ENCODE peak calls at places on chromosome 22, in five cellular contexts. One of them, this sample, is unnamed.

GRCh38 chr22:31079095-31079642 is 1.9 kb upstream of the SMTN start:
- DNase-seq in body of pancreas: peak
- DNase-seq in fibroblast of villous mesenchyme: no peak
- DNase-seq in cardiac fibroblast: no peak
- DNase-seq in choroid plexus epithelial cell: no peak
- DNase-seq in this sample: no peak

GRCh38 chr22:50723991-50724390 is 14.0 kb upstream of the ACR start:
- DNase-seq in choroid plexus epithelial cell: no peak
- DNase-seq in fibroblast of villous mesenchyme: no peak
- DNase-seq in body of pancreas: no peak
- DNase-seq in cardiac fibroblast: no peak
- DNase-seq in this sample: no peak

GRCh38 chr22:22771696-22772377 is 115.8 kb upstream of the IGLL5 start:
- DNase-seq in body of pancreas: no peak
- DNase-seq in cardiac fibroblast: no peak
- DNase-seq in fibroblast of villous mesenchyme: no peak
- DNase-seq in choroid plexus epithelial cell: no peak
- DNase-seq in this sample: no peak

GRCh38 chr22:20809538-20810185 is 35.7 kb downstream of the SERPIND1 start:
- DNase-seq in body of pancreas: no peak
- DNase-seq in cardiac fibroblast: no peak
- DNase-seq in fibroblast of villous mesenchyme: no peak
- DNase-seq in choroid plexus epithelial cell: no peak
- DNase-seq in this sample: no peak

GRCh38 chr22:17637490-17638181 is 921 bp upstream of the BCL2L13 start:
- DNase-seq in cardiac fibroblast: no peak
- DNase-seq in choroid plexus epithelial cell: no peak
- DNase-seq in body of pancreas: no peak
- DNase-seq in fibroblast of villous mesenchyme: no peak
- DNase-seq in this sample: no peak

GRCh38 chr22:20397498-20397897 is 3.5 kb downstream of the ZNF74 start:
- DNase-seq in choroid plexus epithelial cell: no peak
- DNase-seq in fibroblast of villous mesenchyme: no peak
- DNase-seq in body of pancreas: no peak
- DNase-seq in cardiac fibroblast: no peak
- DNase-seq in this sample: no peak

GRCh38 chr22:22106855-22107254 is 124.3 kb upstream of the TOP3B start:
- DNase-seq in choroid plexus epithelial cell: no peak
- DNase-seq in fibroblast of villous mesenchyme: no peak
- DNase-seq in cardiac fibroblast: no peak
- DNase-seq in body of pancreas: no peak
- DNase-seq in this sample: no peak

GRCh38 chr22:40220316-40221054 is 42.8 kb downstream of the TNRC6B start:
- DNase-seq in choroid plexus epithelial cell: no peak
- DNase-seq in body of pancreas: no peak
- DNase-seq in cardiac fibroblast: peak
- DNase-seq in fibroblast of villous mesenchyme: peak
- DNase-seq in this sample: no peak

GRCh38 chr22:22959147-22959827 is 71.7 kb downstream of the IGLL5 start:
- DNase-seq in cardiac fibroblast: peak
- DNase-seq in fibroblast of villous mesenchyme: peak
- DNase-seq in body of pancreas: peak
- DNase-seq in choroid plexus epithelial cell: peak
- DNase-seq in this sample: peak

GRCh38 chr22:50306753-50307749 is at the start of gene PLXNB2:
- DNase-seq in choroid plexus epithelial cell: peak
- DNase-seq in body of pancreas: peak
- DNase-seq in fibroblast of villous mesenchyme: peak
- DNase-seq in cardiac fibroblast: peak
- DNase-seq in this sample: no peak

GRCh38 chr22:36197601-36198146 is 3.9 kb downstream of the APOL4 start:
- DNase-seq in choroid plexus epithelial cell: no peak
- DNase-seq in body of pancreas: no peak
- DNase-seq in fibroblast of villous mesenchyme: peak
- DNase-seq in cardiac fibroblast: no peak
- DNase-seq in this sample: no peak

GRCh38 chr22:19689408-19689807 is 24.9 kb upstream of the SEPTIN5 start:
- DNase-seq in fibroblast of villous mesenchyme: no peak
- DNase-seq in choroid plexus epithelial cell: no peak
- DNase-seq in cardiac fibroblast: no peak
- DNase-seq in body of pancreas: no peak
- DNase-seq in this sample: no peak

GRCh38 chr22:20001082-20001638 is 15.5 kb downstream of the ARVCF start:
- DNase-seq in choroid plexus epithelial cell: peak
- DNase-seq in cardiac fibroblast: peak
- DNase-seq in fibroblast of villous mesenchyme: peak
- DNase-seq in body of pancreas: no peak
- DNase-seq in this sample: no peak

GRCh38 chr22:19097518-19097917 is 24.7 kb downstream of the DGCR2 start:
- DNase-seq in fibroblast of villous mesenchyme: no peak
- DNase-seq in cardiac fibroblast: no peak
- DNase-seq in choroid plexus epithelial cell: no peak
- DNase-seq in body of pancreas: peak
- DNase-seq in this sample: no peak

GRCh38 chr22:49554741-49555140 is 272.9 kb downstream of the BRD1 start:
- DNase-seq in fibroblast of villous mesenchyme: no peak
- DNase-seq in choroid plexus epithelial cell: no peak
- DNase-seq in cardiac fibroblast: no peak
- DNase-seq in body of pancreas: peak
- DNase-seq in this sample: no peak

GRCh38 chr22:50139843-50140415 is 30.6 kb upstream of the PANX2 start:
- DNase-seq in choroid plexus epithelial cell: no peak
- DNase-seq in fibroblast of villous mesenchyme: no peak
- DNase-seq in body of pancreas: no peak
- DNase-seq in cardiac fibroblast: peak
- DNase-seq in this sample: no peak

GRCh38 chr22:33971561-33971961 is 51.3 kb upstream of the LARGE1 start:
- DNase-seq in body of pancreas: no peak
- DNase-seq in cardiac fibroblast: peak
- DNase-seq in fibroblast of villous mesenchyme: no peak
- DNase-seq in choroid plexus epithelial cell: no peak
- DNase-seq in this sample: no peak

GRCh38 chr22:20229916-20230775 is 38.0 kb downstream of the RTN4R start:
- DNase-seq in fibroblast of villous mesenchyme: no peak
- DNase-seq in body of pancreas: peak
- DNase-seq in choroid plexus epithelial cell: no peak
- DNase-seq in cardiac fibroblast: no peak
- DNase-seq in this sample: no peak

GRCh38 chr22:35642305-35642741 is 5.9 kb upstream of the APOL6 start:
- DNase-seq in body of pancreas: no peak
- DNase-seq in cardiac fibroblast: no peak
- DNase-seq in fibroblast of villous mesenchyme: peak
- DNase-seq in choroid plexus epithelial cell: no peak
- DNase-seq in this sample: no peak

GRCh38 chr22:23237841-23238240 is 57.5 kb downstream of the BCR start:
- DNase-seq in cardiac fibroblast: no peak
- DNase-seq in choroid plexus epithelial cell: no peak
- DNase-seq in fibroblast of villous mesenchyme: no peak
- DNase-seq in body of pancreas: no peak
- DNase-seq in this sample: no peak

GRCh38 chr22:36009085-36009484 is 19.5 kb downstream of the RBFOX2 start:
- DNase-seq in fibroblast of villous mesenchyme: peak
- DNase-seq in body of pancreas: no peak
- DNase-seq in choroid plexus epithelial cell: peak
- DNase-seq in cardiac fibroblast: peak
- DNase-seq in this sample: no peak

GRCh38 chr22:35958334-35958733 is 70.3 kb downstream of the RBFOX2 start:
- DNase-seq in body of pancreas: no peak
- DNase-seq in choroid plexus epithelial cell: no peak
- DNase-seq in cardiac fibroblast: no peak
- DNase-seq in fibroblast of villous mesenchyme: no peak
- DNase-seq in this sample: no peak

GRCh38 chr22:19708323-19709011 is 5.8 kb upstream of the SEPTIN5 start:
- DNase-seq in cardiac fibroblast: no peak
- DNase-seq in body of pancreas: no peak
- DNase-seq in fibroblast of villous mesenchyme: no peak
- DNase-seq in choroid plexus epithelial cell: no peak
- DNase-seq in this sample: no peak

GRCh38 chr22:19707347-19708322 is 6.7 kb upstream of the SEPTIN5 start:
- DNase-seq in choroid plexus epithelial cell: no peak
- DNase-seq in body of pancreas: no peak
- DNase-seq in fibroblast of villous mesenchyme: no peak
- DNase-seq in cardiac fibroblast: no peak
- DNase-seq in this sample: no peak

GRCh38 chr22:17167486-17167885 is 8.4 kb upstream of the HDHD5 start:
- DNase-seq in cardiac fibroblast: no peak
- DNase-seq in body of pancreas: peak
- DNase-seq in choroid plexus epithelial cell: no peak
- DNase-seq in fibroblast of villous mesenchyme: no peak
- DNase-seq in this sample: no peak

GRCh38 chr22:39900306-39901227 is at the start of gene GRAP2:
- DNase-seq in body of pancreas: no peak
- DNase-seq in choroid plexus epithelial cell: no peak
- DNase-seq in cardiac fibroblast: no peak
- DNase-seq in fibroblast of villous mesenchyme: no peak
- DNase-seq in this sample: no peak

GRCh38 chr22:22923379-22923778 is 35.8 kb downstream of the IGLL5 start:
- DNase-seq in cardiac fibroblast: no peak
- DNase-seq in fibroblast of villous mesenchyme: no peak
- DNase-seq in body of pancreas: no peak
- DNase-seq in choroid plexus epithelial cell: no peak
- DNase-seq in this sample: no peak

GRCh38 chr22:31911565-31912401 is 32.6 kb upstream of the YWHAH start:
- DNase-seq in choroid plexus epithelial cell: no peak
- DNase-seq in cardiac fibroblast: peak
- DNase-seq in body of pancreas: no peak
- DNase-seq in fibroblast of villous mesenchyme: peak
- DNase-seq in this sample: no peak

GRCh38 chr22:33053323-33053722 is 4.9 kb downstream of the SYN3 start:
- DNase-seq in body of pancreas: no peak
- DNase-seq in choroid plexus epithelial cell: no peak
- DNase-seq in fibroblast of villous mesenchyme: no peak
- DNase-seq in cardiac fibroblast: no peak
- DNase-seq in this sample: no peak

GRCh38 chr22:23772315-23773246 is at the start of gene MMP11:
- DNase-seq in choroid plexus epithelial cell: no peak
- DNase-seq in fibroblast of villous mesenchyme: no peak
- DNase-seq in body of pancreas: peak
- DNase-seq in cardiac fibroblast: no peak
- DNase-seq in this sample: no peak

GRCh38 chr22:20578192-20578591 is 70.8 kb downstream of the MED15 start:
- DNase-seq in choroid plexus epithelial cell: no peak
- DNase-seq in cardiac fibroblast: no peak
- DNase-seq in fibroblast of villous mesenchyme: no peak
- DNase-seq in body of pancreas: peak
- DNase-seq in this sample: no peak

GRCh38 chr22:18974477-18975180 is 38.5 kb upstream of the PRODH start:
- DNase-seq in fibroblast of villous mesenchyme: no peak
- DNase-seq in choroid plexus epithelial cell: no peak
- DNase-seq in cardiac fibroblast: no peak
- DNase-seq in body of pancreas: no peak
- DNase-seq in this sample: no peak

GRCh38 chr22:30889996-30890480 is 78.5 kb downstream of the MORC2 start:
- DNase-seq in cardiac fibroblast: no peak
- DNase-seq in body of pancreas: no peak
- DNase-seq in fibroblast of villous mesenchyme: no peak
- DNase-seq in choroid plexus epithelial cell: no peak
- DNase-seq in this sample: no peak

GRCh38 chr22:20509344-20510047 is 2.1 kb downstream of the MED15 start:
- DNase-seq in choroid plexus epithelial cell: peak
- DNase-seq in fibroblast of villous mesenchyme: peak
- DNase-seq in body of pancreas: peak
- DNase-seq in cardiac fibroblast: peak
- DNase-seq in this sample: peak

GRCh38 chr22:42404266-42404665 is 27.9 kb downstream of the NFAM1 start:
- DNase-seq in cardiac fibroblast: no peak
- DNase-seq in body of pancreas: no peak
- DNase-seq in fibroblast of villous mesenchyme: no peak
- DNase-seq in choroid plexus epithelial cell: no peak
- DNase-seq in this sample: no peak

GRCh38 chr22:42400811-42401547 is 31.2 kb downstream of the NFAM1 start:
- DNase-seq in choroid plexus epithelial cell: no peak
- DNase-seq in cardiac fibroblast: no peak
- DNase-seq in fibroblast of villous mesenchyme: no peak
- DNase-seq in body of pancreas: no peak
- DNase-seq in this sample: no peak

GRCh38 chr22:42397332-42398246 is 34.6 kb downstream of the NFAM1 start:
- DNase-seq in body of pancreas: no peak
- DNase-seq in cardiac fibroblast: no peak
- DNase-seq in choroid plexus epithelial cell: no peak
- DNase-seq in fibroblast of villous mesenchyme: no peak
- DNase-seq in this sample: no peak

GRCh38 chr22:42399315-42400271 is 32.6 kb downstream of the NFAM1 start:
- DNase-seq in cardiac fibroblast: no peak
- DNase-seq in choroid plexus epithelial cell: peak
- DNase-seq in body of pancreas: peak
- DNase-seq in fibroblast of villous mesenchyme: peak
- DNase-seq in this sample: peak

GRCh38 chr22:42401562-42402334 is 30.5 kb downstream of the NFAM1 start:
- DNase-seq in choroid plexus epithelial cell: no peak
- DNase-seq in cardiac fibroblast: no peak
- DNase-seq in body of pancreas: no peak
- DNase-seq in fibroblast of villous mesenchyme: no peak
- DNase-seq in this sample: no peak
- TF ChIP-seq CTCF in choroid plexus epithelial cell: no peak
- TF ChIP-seq CTCF in cardiac fibroblast: no peak
- TF ChIP-seq CTCF in body of pancreas: no peak
- TF ChIP-seq CTCF in fibroblast of villous mesenchyme: no peak
- TF ChIP-seq CTCF in this sample: no peak

GRCh38 chr22:47089796-47090460 is 327.5 kb downstream of the TBC1D22A start:
- DNase-seq in choroid plexus epithelial cell: no peak
- DNase-seq in body of pancreas: no peak
- DNase-seq in fibroblast of villous mesenchyme: no peak
- DNase-seq in cardiac fibroblast: no peak
- DNase-seq in this sample: no peak
- H3K4me3 ChIP-seq in choroid plexus epithelial cell: no peak
- H3K4me3 ChIP-seq in body of pancreas: no peak
- H3K4me3 ChIP-seq in fibroblast of villous mesenchyme: no peak
- H3K4me3 ChIP-seq in cardiac fibroblast: no peak
- H3K4me3 ChIP-seq in this sample: no peak

GRCh38 chr22:25131198-25131887 is 68.3 kb upstream of the CRYBB3 start:
- DNase-seq in choroid plexus epithelial cell: no peak
- DNase-seq in cardiac fibroblast: no peak
- DNase-seq in fibroblast of villous mesenchyme: no peak
- DNase-seq in body of pancreas: no peak
- DNase-seq in this sample: no peak
- TF ChIP-seq CTCF in choroid plexus epithelial cell: no peak
- TF ChIP-seq CTCF in cardiac fibroblast: no peak
- TF ChIP-seq CTCF in fibroblast of villous mesenchyme: no peak
- TF ChIP-seq CTCF in body of pancreas: no peak
- TF ChIP-seq CTCF in this sample: no peak

GRCh38 chr22:27115410-27115809 is 458.0 kb downstream of the MIAT start:
- DNase-seq in fibroblast of villous mesenchyme: no peak
- DNase-seq in body of pancreas: no peak
- DNase-seq in choroid plexus epithelial cell: no peak
- DNase-seq in cardiac fibroblast: no peak
- DNase-seq in this sample: no peak
- H3K4me3 ChIP-seq in fibroblast of villous mesenchyme: no peak
- H3K4me3 ChIP-seq in body of pancreas: no peak
- H3K4me3 ChIP-seq in choroid plexus epithelial cell: no peak
- H3K4me3 ChIP-seq in cardiac fibroblast: no peak
- H3K4me3 ChIP-seq in this sample: no peak

This sample was measured in retinal pigment epithelial cell.